ENCODE peak calls at places on chromosomes 5 and 9, in four cellular contexts. Q is NCI-H2171 treated with DMSO at 0.1 percent for 48 hours; K is activated CD8-positive, alpha-beta memory T cell treated with anti-CD3 and anti-CD28 coated beads, Interleukin-2, amount 10 ng/mL, durations not matched to agents 7 days and 5 days; N is mucosa of descending colon. V is an unnamed sample.

GRCh38 chr9:122036988-122037387 is 56.1 kb downstream of the TTLL11 start:
- DNase-seq in Q (no peak), N (no peak), K (no peak), V (no peak)

GRCh38 chr5:129271309-129271708 is 176.8 kb downstream of the ISOC1 start:
- DNase-seq in K (no peak), N (no peak), Q (no peak), V (no peak)

GRCh38 chr9:37037137-37037743 is 3.2 kb upstream of the PAX5 start:
- DNase-seq in Q (no peak), K (no peak), N (peak), V (no peak)

GRCh38 chr9:7844283-7844682 is 44.7 kb upstream of the DMAC1 start:
- DNase-seq in N (no peak), Q (peak), K (no peak), V (no peak)

GRCh38 chr9:123135458-123135857 is 102.0 kb downstream of the GPR21 start:
- DNase-seq in Q (no peak), N (no peak), K (no peak), V (no peak)

GRCh38 chr9:19087601-19088000 is 15.1 kb downstream of the HAUS6 start:
- DNase-seq in K (no peak), Q (no peak), N (no peak), V (no peak)

GRCh38 chr9:126615251-126615790 is 1.6 kb downstream of the LMX1B start:
- DNase-seq in Q (no peak), K (peak), N (no peak), V (no peak)

GRCh38 chr5:128101676-128102075 is 18.1 kb downstream of the SLC12A2 start:
- DNase-seq in N (no peak), K (no peak), Q (no peak), V (no peak)

GRCh38 chr9:136079916-136080246 is 15.2 kb downstream of the NACC2 start:
- DNase-seq in K (no peak), N (peak), Q (no peak), V (no peak)

V was measured in cardiac septum.